ENCODE peak calls at places on chromosomes 6 and 20, in seven cellular contexts. One of them, this sample, is unnamed.

GRCh38 chr20:37294262-37294981 is 5.0 kb downstream of the MANBAL start:
- DNase-seq in mesothelial cell of epicardium: no peak
- DNase-seq in HFF-Myc: no peak
- DNase-seq in type B pancreatic cell: no peak
- DNase-seq in astrocyte of the spinal cord: no peak
- DNase-seq in CD8-positive, alpha-beta T cell: no peak
- DNase-seq in GM23338: no peak
- DNase-seq in this sample: no peak

GRCh38 chr6:72522735-72523141 is 99.1 kb upstream of the KCNQ5 start:
- DNase-seq in mesothelial cell of epicardium: no peak
- DNase-seq in HFF-Myc: peak; percentile 6
- DNase-seq in type B pancreatic cell: no peak
- DNase-seq in astrocyte of the spinal cord: no peak
- DNase-seq in CD8-positive, alpha-beta T cell: no peak
- DNase-seq in GM23338: peak; percentile 77
- DNase-seq in this sample: no peak

GRCh38 chr6:166490671-166491500 is 95.6 kb downstream of the RAMACL start:
- DNase-seq in mesothelial cell of epicardium: no peak
- DNase-seq in HFF-Myc: peak; percentile 5
- DNase-seq in type B pancreatic cell: no peak
- DNase-seq in astrocyte of the spinal cord: peak; percentile 81
- DNase-seq in CD8-positive, alpha-beta T cell: no peak
- DNase-seq in GM23338: no peak
- DNase-seq in this sample: no peak

GRCh38 chr20:62822788-62823651 is 6.2 kb downstream of the COL9A3 start:
- DNase-seq in mesothelial cell of epicardium: no peak
- DNase-seq in HFF-Myc: no peak
- DNase-seq in type B pancreatic cell: no peak
- DNase-seq in astrocyte of the spinal cord: no peak
- DNase-seq in CD8-positive, alpha-beta T cell: no peak
- DNase-seq in GM23338: peak; percentile 74
- DNase-seq in this sample: no peak

GRCh38 chr6:38604700-38605099 is 35.0 kb downstream of the BTBD9 start:
- DNase-seq in mesothelial cell of epicardium: no peak
- DNase-seq in HFF-Myc: no peak
- DNase-seq in type B pancreatic cell: no peak
- DNase-seq in astrocyte of the spinal cord: no peak
- DNase-seq in CD8-positive, alpha-beta T cell: no peak
- DNase-seq in GM23338: no peak
- DNase-seq in this sample: no peak

GRCh38 chr6:85390775-85391174 is 59.1 kb upstream of the NT5E start:
- DNase-seq in mesothelial cell of epicardium: no peak
- DNase-seq in HFF-Myc: no peak
- DNase-seq in type B pancreatic cell: no peak
- DNase-seq in astrocyte of the spinal cord: no peak
- DNase-seq in CD8-positive, alpha-beta T cell: no peak
- DNase-seq in GM23338: no peak
- DNase-seq in this sample: no peak

GRCh38 chr6:44310241-44310640 is 2.9 kb downstream of the AARS2 start:
- DNase-seq in mesothelial cell of epicardium: no peak
- DNase-seq in HFF-Myc: no peak
- DNase-seq in type B pancreatic cell: no peak
- DNase-seq in astrocyte of the spinal cord: no peak
- DNase-seq in CD8-positive, alpha-beta T cell: no peak
- DNase-seq in GM23338: no peak
- DNase-seq in this sample: no peak

GRCh38 chr6:120816862-120817261 is 517.4 kb downstream of the TBC1D32 start:
- DNase-seq in mesothelial cell of epicardium: no peak
- DNase-seq in HFF-Myc: no peak
- DNase-seq in type B pancreatic cell: no peak
- DNase-seq in astrocyte of the spinal cord: no peak
- DNase-seq in CD8-positive, alpha-beta T cell: no peak
- DNase-seq in GM23338: no peak
- DNase-seq in this sample: no peak

GRCh38 chr20:59933296-59933848 is at the start of gene SYCP2:
- DNase-seq in mesothelial cell of epicardium: no peak
- DNase-seq in HFF-Myc: no peak
- DNase-seq in type B pancreatic cell: no peak
- DNase-seq in astrocyte of the spinal cord: peak; percentile 22
- DNase-seq in CD8-positive, alpha-beta T cell: peak; percentile 39
- DNase-seq in GM23338: peak; percentile 58
- DNase-seq in this sample: peak; percentile 37

GRCh38 chr6:161547617-161548016 is 273.8 kb upstream of the AGPAT4 start:
- DNase-seq in mesothelial cell of epicardium: no peak
- DNase-seq in HFF-Myc: no peak
- DNase-seq in type B pancreatic cell: no peak
- DNase-seq in astrocyte of the spinal cord: no peak
- DNase-seq in CD8-positive, alpha-beta T cell: no peak
- DNase-seq in GM23338: no peak
- DNase-seq in this sample: no peak

DNA sequence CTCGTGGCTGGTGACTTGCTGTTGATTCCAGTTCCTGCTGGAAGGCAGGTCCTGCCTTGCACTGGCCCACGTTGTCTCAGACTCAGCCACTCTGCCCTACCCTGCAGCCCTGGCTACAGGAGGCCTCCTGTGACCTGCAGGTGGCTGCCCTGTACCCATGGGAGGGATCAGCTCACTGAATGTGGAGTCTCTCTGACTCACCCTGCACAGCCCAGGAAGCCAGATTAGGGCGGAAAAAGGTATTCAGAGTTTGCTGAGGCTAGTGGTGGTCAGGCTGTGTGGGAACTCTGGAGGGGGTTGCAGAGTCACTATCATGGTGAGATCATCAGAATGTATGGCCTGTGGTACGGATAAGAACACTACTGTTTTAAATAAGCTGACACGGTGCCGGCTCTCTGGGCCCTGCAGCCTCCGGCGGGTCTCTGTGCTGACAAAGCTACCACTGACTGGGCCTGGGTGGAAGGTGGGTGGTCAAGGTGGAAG is 24.7 kb upstream of the PYGB start:
- DNase-seq in mesothelial cell of epicardium: no peak
- DNase-seq in HFF-Myc: peak; percentile 92
- DNase-seq in type B pancreatic cell: no peak
- DNase-seq in astrocyte of the spinal cord: peak; percentile 97
- DNase-seq in CD8-positive, alpha-beta T cell: no peak
- DNase-seq in GM23338: peak; percentile 33
- DNase-seq in this sample: no peak
- TF ChIP-seq CTCF in mesothelial cell of epicardium: no peak
- TF ChIP-seq CTCF in HFF-Myc: peak; percentile 21
- TF ChIP-seq CTCF in type B pancreatic cell: no peak
- TF ChIP-seq CTCF in astrocyte of the spinal cord: peak; percentile 33
- TF ChIP-seq CTCF in CD8-positive, alpha-beta T cell: no peak
- TF ChIP-seq CTCF in GM23338: no peak
- TF ChIP-seq CTCF in this sample: no peak

DNA sequence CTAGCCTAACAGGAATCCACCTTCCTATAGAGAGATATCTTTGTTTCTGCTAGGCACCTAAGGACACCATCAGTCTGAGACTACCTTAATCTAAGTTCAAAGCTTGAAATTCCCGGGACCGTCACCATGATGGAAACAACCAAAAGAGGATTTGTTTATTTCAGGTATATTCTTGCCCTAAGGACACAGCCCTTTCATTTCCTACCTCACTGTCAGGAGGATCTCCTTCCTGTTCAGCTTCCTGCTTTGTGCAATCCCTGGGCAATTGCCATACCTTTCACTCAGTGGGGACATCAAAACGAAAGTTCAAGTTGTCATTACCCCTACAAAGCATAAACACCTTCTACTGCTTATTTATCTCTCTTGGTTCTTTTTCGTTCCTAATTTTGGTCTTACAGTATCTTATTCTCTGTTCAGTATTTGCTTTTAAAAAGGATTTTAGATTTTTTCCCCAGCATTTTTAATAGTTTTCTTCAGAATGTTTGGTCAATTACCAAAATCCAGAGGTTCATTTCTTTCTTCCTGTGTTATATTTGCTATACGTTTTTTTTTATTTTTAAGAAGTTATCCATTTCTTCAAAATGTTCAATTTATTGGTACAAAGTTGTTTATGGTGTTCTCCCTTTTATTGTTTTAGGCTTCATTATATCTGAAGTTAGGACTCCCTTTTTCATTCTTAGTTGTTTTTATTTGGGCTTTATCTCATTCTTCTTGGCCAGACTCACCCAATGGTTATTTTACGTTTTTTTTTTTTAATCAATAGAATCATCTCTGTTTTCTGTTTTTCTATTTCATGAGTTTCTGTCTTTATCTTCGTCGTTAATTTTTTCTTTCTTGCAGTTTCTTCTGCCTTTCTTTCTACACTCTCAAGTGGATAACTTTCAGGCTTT is 13.0 kb upstream of the TBPL1 start:
- DNase-seq in mesothelial cell of epicardium: no peak
- DNase-seq in HFF-Myc: no peak
- DNase-seq in type B pancreatic cell: no peak
- DNase-seq in astrocyte of the spinal cord: no peak
- DNase-seq in CD8-positive, alpha-beta T cell: no peak
- DNase-seq in GM23338: no peak
- DNase-seq in this sample: no peak
- TF ChIP-seq CTCF in mesothelial cell of epicardium: no peak
- TF ChIP-seq CTCF in HFF-Myc: no peak
- TF ChIP-seq CTCF in type B pancreatic cell: no peak
- TF ChIP-seq CTCF in astrocyte of the spinal cord: no peak
- TF ChIP-seq CTCF in CD8-positive, alpha-beta T cell: no peak
- TF ChIP-seq CTCF in GM23338: no peak
- TF ChIP-seq CTCF in this sample: no peak

GRCh38 chr20:23189341-23189740 is 103.2 kb upstream of the CD93 start:
- DNase-seq in mesothelial cell of epicardium: no peak
- DNase-seq in HFF-Myc: no peak
- DNase-seq in type B pancreatic cell: no peak
- DNase-seq in astrocyte of the spinal cord: no peak
- DNase-seq in CD8-positive, alpha-beta T cell: no peak
- DNase-seq in GM23338: no peak
- DNase-seq in this sample: no peak

GRCh38 chr20:23189854-23190253 is 103.7 kb upstream of the CD93 start:
- DNase-seq in mesothelial cell of epicardium: no peak
- DNase-seq in HFF-Myc: no peak
- DNase-seq in type B pancreatic cell: no peak
- DNase-seq in astrocyte of the spinal cord: no peak
- DNase-seq in CD8-positive, alpha-beta T cell: no peak
- DNase-seq in GM23338: no peak
- DNase-seq in this sample: no peak

GRCh38 chr20:23188377-23189169 is 102.4 kb upstream of the CD93 start:
- DNase-seq in mesothelial cell of epicardium: no peak
- DNase-seq in HFF-Myc: no peak
- DNase-seq in type B pancreatic cell: no peak
- DNase-seq in astrocyte of the spinal cord: no peak
- DNase-seq in CD8-positive, alpha-beta T cell: no peak
- DNase-seq in GM23338: no peak
- DNase-seq in this sample: no peak

GRCh38 chr20:23186808-23187207 is 100.7 kb upstream of the CD93 start:
- DNase-seq in mesothelial cell of epicardium: no peak
- DNase-seq in HFF-Myc: no peak
- DNase-seq in type B pancreatic cell: no peak
- DNase-seq in astrocyte of the spinal cord: no peak
- DNase-seq in CD8-positive, alpha-beta T cell: no peak
- DNase-seq in GM23338: no peak
- DNase-seq in this sample: no peak

GRCh38 chr20:23187759-23188158 is 101.6 kb upstream of the CD93 start:
- DNase-seq in mesothelial cell of epicardium: no peak
- DNase-seq in HFF-Myc: no peak
- DNase-seq in type B pancreatic cell: no peak
- DNase-seq in astrocyte of the spinal cord: no peak
- DNase-seq in CD8-positive, alpha-beta T cell: no peak
- DNase-seq in GM23338: no peak
- DNase-seq in this sample: no peak
- TF ChIP-seq CTCF in mesothelial cell of epicardium: no peak
- TF ChIP-seq CTCF in HFF-Myc: no peak
- TF ChIP-seq CTCF in type B pancreatic cell: no peak
- TF ChIP-seq CTCF in astrocyte of the spinal cord: no peak
- TF ChIP-seq CTCF in CD8-positive, alpha-beta T cell: no peak
- TF ChIP-seq CTCF in GM23338: no peak
- TF ChIP-seq CTCF in this sample: no peak

GRCh38 chr6:50864601-50865000 is 45.9 kb downstream of the TFAP2B start:
- DNase-seq in mesothelial cell of epicardium: no peak
- DNase-seq in HFF-Myc: no peak
- DNase-seq in type B pancreatic cell: no peak
- DNase-seq in astrocyte of the spinal cord: no peak
- DNase-seq in CD8-positive, alpha-beta T cell: no peak
- DNase-seq in GM23338: no peak
- DNase-seq in this sample: no peak
- TF ChIP-seq CTCF in mesothelial cell of epicardium: no peak
- TF ChIP-seq CTCF in HFF-Myc: no peak
- TF ChIP-seq CTCF in type B pancreatic cell: no peak
- TF ChIP-seq CTCF in astrocyte of the spinal cord: no peak
- TF ChIP-seq CTCF in CD8-positive, alpha-beta T cell: no peak
- TF ChIP-seq CTCF in GM23338: no peak
- TF ChIP-seq CTCF in this sample: no peak

GRCh38 chr20:31908424-31908823 is 38.0 kb downstream of the TTLL9 start:
- DNase-seq in mesothelial cell of epicardium: no peak
- DNase-seq in HFF-Myc: no peak
- DNase-seq in type B pancreatic cell: no peak
- DNase-seq in astrocyte of the spinal cord: no peak
- DNase-seq in CD8-positive, alpha-beta T cell: no peak
- DNase-seq in GM23338: no peak
- DNase-seq in this sample: no peak
- TF ChIP-seq CTCF in mesothelial cell of epicardium: no peak
- TF ChIP-seq CTCF in HFF-Myc: no peak
- TF ChIP-seq CTCF in type B pancreatic cell: no peak
- TF ChIP-seq CTCF in astrocyte of the spinal cord: no peak
- TF ChIP-seq CTCF in CD8-positive, alpha-beta T cell: no peak
- TF ChIP-seq CTCF in GM23338: no peak
- TF ChIP-seq CTCF in this sample: no peak

DNA sequence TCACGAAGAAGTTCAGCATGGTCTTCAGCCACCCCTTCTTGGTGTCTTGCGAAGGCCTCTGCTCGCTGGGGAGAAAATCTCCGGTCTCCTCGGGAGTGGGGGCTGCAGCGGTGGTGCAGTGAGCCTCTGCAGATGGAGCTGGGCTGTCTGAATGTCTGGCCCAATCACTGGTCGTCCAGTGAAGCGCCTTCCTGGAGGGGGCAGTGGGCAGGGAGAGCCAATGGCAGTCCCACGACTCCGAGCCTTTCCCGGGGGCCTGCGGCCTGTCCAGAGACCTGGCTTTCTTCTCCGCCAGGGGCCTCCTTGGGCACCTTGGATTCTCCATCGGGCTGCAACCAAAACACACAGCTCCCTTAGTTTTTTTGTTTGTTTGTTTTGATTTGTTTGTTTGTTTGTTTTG is 6.3 kb downstream of the BNIP5 start:
- DNase-seq in mesothelial cell of epicardium: no peak
- DNase-seq in HFF-Myc: no peak
- DNase-seq in type B pancreatic cell: no peak
- DNase-seq in astrocyte of the spinal cord: no peak
- DNase-seq in CD8-positive, alpha-beta T cell: no peak
- DNase-seq in GM23338: no peak
- DNase-seq in this sample: no peak
- TF ChIP-seq CTCF in mesothelial cell of epicardium: no peak
- TF ChIP-seq CTCF in HFF-Myc: no peak
- TF ChIP-seq CTCF in type B pancreatic cell: no peak
- TF ChIP-seq CTCF in astrocyte of the spinal cord: no peak
- TF ChIP-seq CTCF in CD8-positive, alpha-beta T cell: no peak
- TF ChIP-seq CTCF in GM23338: no peak
- TF ChIP-seq CTCF in this sample: no peak